ENCODE peak calls at places on chromosome 4, in seven cellular contexts. Q is CD8-positive, alpha-beta memory T cell; U is left ventricle myocardium inferior; M is right atrium auricular region; L is fibroblast of lung; J is psoas muscle; A is neuronal stem cell. X is an unnamed sample.

GRCh38 chr4:37728064-37728463 is 41.9 kb upstream of the RELL1 start:
- DNase-seq in U (no peak), J (no peak), A (no peak), Q (no peak), M (no peak), L (no peak), X (no peak)

GRCh38 chr4:1377606-1378261 is 28.5 kb downstream of the NKX1-1 start:
- DNase-seq in J (no peak), A (no peak), U (peak; percentile 10), M (no peak), Q (no peak), L (no peak), X (no peak)

GRCh38 chr4:22587253-22587652 is 71.4 kb upstream of the ADGRA3 start:
- DNase-seq in Q (no peak), M (no peak), L (no peak), U (no peak), A (no peak), J (no peak), X (no peak)

GRCh38 chr4:173522160-173522873 is 7.7 kb downstream of the HAND2 start:
- DNase-seq in A (no peak), J (peak; percentile 85), U (peak; percentile 91), Q (no peak), L (peak; percentile 81), M (peak; percentile 94), X (no peak)

GRCh38 chr4:106051496-106051895 is 156.2 kb downstream of the NPNT start:
- DNase-seq in M (no peak), L (no peak), U (no peak), Q (no peak), J (no peak), A (no peak), X (no peak)

GRCh38 chr4:173415885-173416658 is 17.2 kb upstream of the SCRG1 start:
- DNase-seq in J (peak; percentile 67), A (no peak), U (peak; percentile 48), M (peak; percentile 81), L (no peak), Q (no peak), X (no peak)

GRCh38 chr4:88522702-88523324 is 763 bp downstream of the PYURF start:
- DNase-seq in A (peak; percentile 3), U (peak; percentile 26), J (peak; percentile 61), Q (no peak), L (peak; percentile 34), M (no peak), X (peak; percentile 29)

GRCh38 chr4:144355809-144356757 is 215.6 kb upstream of the GYPA start:
- DNase-seq in Q (no peak), M (no peak), U (no peak), A (peak; percentile 80), J (no peak), L (peak; percentile 99), X (no peak)

GRCh38 chr4:40840985-40841571 is 91.3 kb downstream of the NSUN7 start:
- DNase-seq in A (peak; percentile 83), Q (peak; percentile 35), U (peak; percentile 64), M (peak; percentile 83), J (peak; percentile 85), L (peak; percentile 86), X (peak; percentile 41)

GRCh38 chr4:41896648-41897047 is 38.6 kb upstream of the TMEM33 start:
- DNase-seq in M (no peak), L (no peak), U (no peak), J (no peak), Q (no peak), A (no peak), X (no peak)

GRCh38 chr4:100208964-100209363 is 18.7 kb upstream of the DDIT4L start:
- DNase-seq in Q (no peak), J (no peak), U (no peak), M (no peak), L (peak; percentile 27), A (no peak), X (no peak)

GRCh38 chr4:56055027-56055976 is 106.6 kb downstream of the CEP135 start:
- DNase-seq in M (no peak), Q (no peak), L (peak; percentile 44), A (peak; percentile 24), J (no peak), U (no peak), X (no peak)

GRCh38 chr4:138916763-138917162 is 98.8 kb upstream of the NOCT start:
- DNase-seq in A (no peak), J (no peak), L (no peak), U (no peak), Q (no peak), M (no peak), X (no peak)

GRCh38 chr4:114599231-114600065 is 841 bp downstream of the UGT8 start:
- DNase-seq in L (peak; percentile 12), M (no peak), J (no peak), U (no peak), Q (no peak), A (peak; percentile 30), X (no peak)

GRCh38 chr4:111453216-111453615 is 692.0 kb upstream of the FAM241A start:
- DNase-seq in A (no peak), Q (no peak), M (no peak), U (no peak), L (peak; percentile 39), J (no peak), X (no peak)

GRCh38 chr4:176001171-176002006 is 64.3 kb upstream of the WDR17 start:
- DNase-seq in Q (no peak), A (peak; percentile 64), L (peak; percentile 57), J (peak; percentile 48), U (no peak), M (no peak), X (no peak)

GRCh38 chr4:60897415-60897814 is 302.7 kb upstream of the ADGRL3 start:
- DNase-seq in Q (no peak), J (no peak), L (peak; percentile 3), M (no peak), A (no peak), U (no peak), X (no peak)

GRCh38 chr4:54281060-54281781 is 52.1 kb downstream of the PDGFRA start:
- DNase-seq in L (peak; percentile 98), Q (no peak), J (peak; percentile 87), U (peak; percentile 81), A (no peak), M (peak; percentile 92), X (no peak)

GRCh38 chr4:87875187-87875586 is 42.4 kb downstream of the MEPE start:
- DNase-seq in Q (no peak), U (no peak), A (no peak), J (no peak), L (no peak), M (no peak), X (no peak)

GRCh38 chr4:55939437-55939836 is 9.3 kb upstream of the CEP135 start:
- DNase-seq in J (no peak), L (no peak), A (no peak), M (no peak), U (no peak), Q (no peak), X (no peak)

GRCh38 chr4:80017125-80017854 is 55.7 kb downstream of the ANTXR2 start:
- DNase-seq in M (no peak), Q (no peak), L (peak; percentile 95), J (no peak), U (no peak), A (no peak), X (peak; percentile 26)

GRCh38 chr4:158929939-158930344 is 161.1 kb downstream of the FNIP2 start:
- DNase-seq in A (no peak), L (no peak), M (no peak), U (no peak), Q (no peak), J (no peak), X (peak; percentile 3)

GRCh38 chr4:14915018-14915417 is 87.3 kb upstream of the CPEB2 start:
- DNase-seq in A (no peak), Q (no peak), U (no peak), L (no peak), J (no peak), M (no peak), X (no peak)

GRCh38 chr4:141896687-141897086 is 260.3 kb downstream of the IL15 start:
- DNase-seq in A (no peak), L (no peak), J (no peak), U (no peak), Q (no peak), M (no peak), X (no peak)

GRCh38 chr4:151238477-151238876 is 38.5 kb upstream of the PRSS48 start:
- DNase-seq in Q (no peak), M (no peak), J (no peak), A (no peak), U (no peak), L (peak; percentile 23), X (no peak)

GRCh38 chr4:5385741-5386251 is 322.6 kb downstream of the EVC2 start:
- DNase-seq in U (no peak), J (no peak), Q (no peak), L (no peak), A (no peak), M (no peak), X (no peak)

GRCh38 chr4:123415977-123416376 is 19.4 kb downstream of the SPRY1 start:
- DNase-seq in L (peak; percentile 78), M (no peak), Q (no peak), J (no peak), U (no peak), A (no peak), X (no peak)

GRCh38 chr4:105520819-105521790 is 31.3 kb upstream of the ARHGEF38 start:
- DNase-seq in M (no peak), U (no peak), J (no peak), L (peak; percentile 42), Q (peak; percentile 2), A (peak; percentile 56), X (no peak)

GRCh38 chr4:78567502-78568075 is 16.0 kb downstream of the ANXA3 start:
- DNase-seq in U (no peak), A (no peak), M (no peak), J (no peak), L (peak; percentile 33), Q (no peak), X (no peak)
- H3K27ac ChIP-seq in U (peak overlapping the region; percentile 82), A (no peak overlapping the region), M (peak overlapping the region; percentile 28), J (no peak overlapping the region), L (no peak overlapping the region), Q (no peak overlapping the region), X (no peak overlapping the region)

GRCh38 chr4:16118090-16118489 is 34.3 kb upstream of the PROM1 start:
- DNase-seq in M (peak; percentile 16), A (no peak), U (no peak), L (no peak), Q (no peak), J (no peak), X (no peak)
- H3K4me1 ChIP-seq in M (no peaks in the 10 kb centered on the region), A (peaks cover 1% of the 10 kb centered on the region), U (peaks cover 37% of the 10 kb centered on the region), L (no peaks in the 10 kb centered on the region), Q (peaks cover 13% of the 10 kb centered on the region), J (peaks cover 56% of the 10 kb centered on the region), X (peaks cover 10% of the 10 kb centered on the region)

DNA sequence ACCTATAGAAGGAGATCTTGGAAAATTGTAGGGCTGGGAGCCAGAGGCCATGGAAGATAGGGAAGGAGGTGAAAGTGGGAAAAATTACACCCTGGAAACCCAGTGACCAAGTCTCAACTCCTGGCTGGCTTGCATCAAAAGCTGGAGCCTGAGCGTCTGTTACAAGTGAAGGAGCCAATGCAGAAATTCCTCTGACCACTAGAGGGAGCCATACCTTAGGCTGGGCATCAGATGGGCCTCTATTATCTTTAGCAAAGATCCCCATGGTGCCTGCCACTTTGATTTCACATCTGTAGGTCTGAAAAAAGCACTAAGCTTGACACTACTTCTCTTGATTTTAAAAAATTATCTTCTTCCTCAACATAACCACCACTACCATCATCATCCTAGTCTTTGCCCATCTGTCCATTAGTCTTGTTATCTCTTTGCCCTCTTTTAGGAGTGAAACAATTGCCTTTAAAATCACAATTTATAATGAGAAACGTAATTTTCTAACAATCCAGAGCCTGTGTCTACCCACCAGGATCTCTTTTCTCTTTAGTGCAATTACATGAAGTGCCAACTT is 62.9 kb downstream of the ANAPC4 start:
- DNase-seq in M (peak; percentile 64), J (no peak), U (no peak), A (peak; percentile 63), L (peak; percentile 51), Q (peak; percentile 25), X (peak; percentile 41)
- H3K27ac ChIP-seq in M (no peak overlapping the region), J (no peak overlapping the region), U (peak overlapping the region; percentile 41), A (no peak overlapping the region), L (no peak overlapping the region), Q (no peak overlapping the region), X (no peak overlapping the region)

GRCh38 chr4:164526916-164527315 is 227.0 kb upstream of the SMIM31 start:
- DNase-seq in Q (no peak), L (no peak), M (no peak), A (peak; percentile 63), J (no peak), U (no peak), X (no peak)
- H3K4me1 ChIP-seq in Q (no peaks in the 10 kb centered on the region), L (no peaks in the 10 kb centered on the region), M (no peaks in the 10 kb centered on the region), A (peaks cover 4% of the 10 kb centered on the region), J (no peaks in the 10 kb centered on the region), U (no peaks in the 10 kb centered on the region), X (no peaks in the 10 kb centered on the region)

X was measured in CD4-positive, alpha-beta memory T cell.